ENCODE peak calls at places on chromosomes 6 and 20, in six cellular contexts. O is tibial artery; W is effector memory CD4-positive, alpha-beta T cell; B is HT1080; R is GM23338; Q is GM12865. L is an unnamed sample.

GRCh38 chr20:24364464-24364863 is 105.0 kb upstream of the SYNDIG1 start:
- DNase-seq in O (no peak), W (no peak), B (no peak), R (no peak), Q (no peak), L (no peak)

GRCh38 chr6:122798099-122798641 is 9.1 kb downstream of the SMPDL3A start:
- DNase-seq in B (peak), O (no peak), W (no peak), Q (peak), R (no peak), L (peak)

GRCh38 chr6:6386010-6386409 is 65.5 kb upstream of the F13A1 start:
- DNase-seq in B (no peak), O (no peak), R (peak), Q (no peak), W (no peak), L (no peak)

GRCh38 chr20:48171071-48171470 is 385.8 kb upstream of the SULF2 start:
- DNase-seq in Q (no peak), B (no peak), W (no peak), O (no peak), R (no peak), L (no peak)

GRCh38 chr6:161407115-161407514 is 133.3 kb upstream of the AGPAT4 start:
- DNase-seq in B (no peak), R (no peak), O (no peak), W (no peak), Q (no peak), L (no peak)

GRCh38 chr6:169251822-169252804 is 1.5 kb downstream of the THBS2 start:
- DNase-seq in B (no peak), O (peak), Q (no peak), W (no peak), R (peak), L (no peak)

GRCh38 chr20:38252292-38253288 is 7.9 kb downstream of the KIAA1755 start:
- DNase-seq in B (no peak), O (peak), W (no peak), R (peak), Q (no peak), L (no peak)

GRCh38 chr6:166877349-166877748 is 79.0 kb downstream of the RNASET2 start:
- DNase-seq in B (no peak), Q (no peak), W (no peak), R (no peak), O (no peak), L (no peak)

GRCh38 chr6:109292420-109292819 is 89.8 kb downstream of the CD164 start:
- DNase-seq in B (no peak), Q (no peak), O (no peak), W (no peak), R (no peak), L (no peak)

GRCh38 chr6:108365488-108365887 is 70.6 kb downstream of the AFG1L start:
- DNase-seq in O (no peak), W (no peak), Q (no peak), R (no peak), B (no peak), L (no peak)

GRCh38 chr20:42406826-42407225 is 782.9 kb downstream of the PTPRT start:
- DNase-seq in O (no peak), W (no peak), B (no peak), Q (no peak), R (no peak), L (no peak)

GRCh38 chr6:125747589-125748533 is 1.6 kb upstream of the HEY2 start:
- DNase-seq in O (peak), B (no peak), W (no peak), R (peak), Q (peak), L (no peak)

GRCh38 chr6:32196682-32197616 is 4.5 kb upstream of the GPSM3 start:
- DNase-seq in Q (peak), B (no peak), O (peak), R (peak), W (no peak), L (no peak)

GRCh38 chr6:32627831-32628230 is 9.4 kb upstream of the HLA-DQA1 start:
- DNase-seq in B (no peak), R (no peak), O (no peak), W (no peak), Q (peak), L (no peak)

GRCh38 chr20:1474817-1475603 is 8.4 kb upstream of the NSFL1C start:
- DNase-seq in R (peak), O (no peak), W (no peak), B (no peak), Q (no peak), L (no peak)

GRCh38 chr6:42158631-42159030 is 14.5 kb upstream of the GUCA1A start:
- DNase-seq in B (no peak), Q (no peak), W (no peak), O (no peak), R (no peak), L (no peak)

GRCh38 chr6:34182751-34183531 is 37.1 kb upstream of the GRM4 start:
- DNase-seq in R (peak), B (peak), Q (peak), W (peak), O (no peak), L (no peak)

GRCh38 chr6:120587381-120587780 is 746.9 kb downstream of the TBC1D32 start:
- DNase-seq in Q (no peak), W (no peak), B (no peak), R (no peak), O (no peak), L (no peak)

GRCh38 chr20:25632940-25633790 is 9.4 kb upstream of the NANP start:
- DNase-seq in W (no peak), O (no peak), Q (no peak), B (peak), R (no peak), L (peak)

GRCh38 chr6:89375427-89375868 is 22.9 kb upstream of the UBE2J1 start:
- DNase-seq in R (peak), B (no peak), Q (peak), W (peak), O (no peak), L (peak)